ENCODE peak calls at places on chromosome 5, in four cellular contexts. One of them, this sample, is unnamed.
A peak's percentile ranks its signal among the peaks of the same experiment; 100 is the strongest.

GRCh38 chr5:160496334-160496733 is 74.7 kb downstream of the PTTG1 start:
- DNase-seq in endothelial cell: no peak
- DNase-seq in choroid plexus epithelial cell: no peak
- DNase-seq in left kidney: no peak
- DNase-seq in this sample: no peak

GRCh38 chr5:151523335-151523734 is 67.8 kb downstream of the FAT2 start:
- DNase-seq in endothelial cell: peak; percentile 56
- DNase-seq in choroid plexus epithelial cell: peak; percentile 71
- DNase-seq in left kidney: peak; percentile 21
- DNase-seq in this sample: peak; percentile 86

GRCh38 chr5:123037104-123037418 is 536 bp upstream of the PPIC start:
- DNase-seq in endothelial cell: no peak
- DNase-seq in choroid plexus epithelial cell: no peak
- DNase-seq in left kidney: no peak
- DNase-seq in this sample: no peak

GRCh38 chr5:57454896-57455295 is 27.7 kb downstream of the ACTBL2 start:
- DNase-seq in endothelial cell: no peak
- DNase-seq in choroid plexus epithelial cell: no peak
- DNase-seq in left kidney: peak; percentile 18
- DNase-seq in this sample: no peak

GRCh38 chr5:173016621-173017046 is 33.1 kb downstream of the ATP6V0E1 start:
- DNase-seq in endothelial cell: peak; percentile 7
- DNase-seq in choroid plexus epithelial cell: peak; percentile 75
- DNase-seq in left kidney: no peak
- DNase-seq in this sample: peak; percentile 49

GRCh38 chr5:180283026-180283615 is 8.8 kb downstream of the MAPK9 start:
- DNase-seq in endothelial cell: no peak
- DNase-seq in choroid plexus epithelial cell: peak; percentile 16
- DNase-seq in left kidney: peak; percentile 25
- DNase-seq in this sample: no peak

GRCh38 chr5:93192683-93193082 is 388.3 kb downstream of the NR2F1-AS1 start:
- DNase-seq in endothelial cell: no peak
- DNase-seq in choroid plexus epithelial cell: no peak
- DNase-seq in left kidney: no peak
- DNase-seq in this sample: peak; percentile 56

GRCh38 chr5:167853421-167853820 is 438.0 kb upstream of the WWC1 start:
- DNase-seq in endothelial cell: no peak
- DNase-seq in choroid plexus epithelial cell: peak; percentile 65
- DNase-seq in left kidney: no peak
- DNase-seq in this sample: no peak

GRCh38 chr5:169421677-169422076 is 120.7 kb upstream of the SLIT3 start:
- DNase-seq in endothelial cell: no peak
- DNase-seq in choroid plexus epithelial cell: peak; percentile 27
- DNase-seq in left kidney: no peak
- DNase-seq in this sample: no peak

GRCh38 chr5:68264024-68264956 is 48.7 kb downstream of the PIK3R1 start:
- DNase-seq in endothelial cell: no peak
- DNase-seq in choroid plexus epithelial cell: peak; percentile 83
- DNase-seq in left kidney: no peak
- DNase-seq in this sample: no peak

GRCh38 chr5:163489055-163489744 is 16.2 kb upstream of the MAT2B start:
- DNase-seq in endothelial cell: peak; percentile 24
- DNase-seq in choroid plexus epithelial cell: peak; percentile 48
- DNase-seq in left kidney: peak; percentile 66
- DNase-seq in this sample: peak; percentile 73

GRCh38 chr5:14250094-14250777 is 107.1 kb downstream of the TRIO start:
- DNase-seq in endothelial cell: no peak
- DNase-seq in choroid plexus epithelial cell: peak; percentile 74
- DNase-seq in left kidney: peak; percentile 96
- DNase-seq in this sample: no peak

GRCh38 chr5:38208782-38209378 is 49.5 kb upstream of the EGFLAM start:
- DNase-seq in endothelial cell: peak; percentile 35
- DNase-seq in choroid plexus epithelial cell: peak; percentile 77
- DNase-seq in left kidney: peak; percentile 80
- DNase-seq in this sample: peak; percentile 70

GRCh38 chr5:133906303-133906702 is 62.1 kb downstream of the C5orf15 start:
- DNase-seq in endothelial cell: no peak
- DNase-seq in choroid plexus epithelial cell: no peak
- DNase-seq in left kidney: no peak
- DNase-seq in this sample: no peak

GRCh38 chr5:93252165-93252564 is 328.9 kb downstream of the NR2F1-AS1 start:
- DNase-seq in endothelial cell: no peak
- DNase-seq in choroid plexus epithelial cell: peak; percentile 43
- DNase-seq in left kidney: no peak
- DNase-seq in this sample: no peak

GRCh38 chr5:39283231-39283818 is 64.0 kb upstream of the FYB1 start:
- DNase-seq in endothelial cell: peak; percentile 55
- DNase-seq in choroid plexus epithelial cell: peak; percentile 88
- DNase-seq in left kidney: peak; percentile 92
- DNase-seq in this sample: peak; percentile 67

GRCh38 chr5:168301593-168302388 is 10.3 kb downstream of the WWC1 start:
- DNase-seq in endothelial cell: no peak
- DNase-seq in choroid plexus epithelial cell: no peak
- DNase-seq in left kidney: no peak
- DNase-seq in this sample: no peak

GRCh38 chr5:81552844-81553569 is 159.1 kb upstream of the ACOT12 start:
- DNase-seq in endothelial cell: no peak
- DNase-seq in choroid plexus epithelial cell: no peak
- DNase-seq in left kidney: peak; percentile 7
- DNase-seq in this sample: no peak

GRCh38 chr5:141915881-141916336 is 7.8 kb upstream of the DELE1 start:
- DNase-seq in endothelial cell: no peak
- DNase-seq in choroid plexus epithelial cell: no peak
- DNase-seq in left kidney: peak; percentile 56
- DNase-seq in this sample: peak; percentile 83

GRCh38 chr5:176812269-176813259 is 2.2 kb downstream of the UNC5A start:
- DNase-seq in endothelial cell: peak; percentile 84
- DNase-seq in choroid plexus epithelial cell: peak; percentile 42
- DNase-seq in left kidney: peak; percentile 74
- DNase-seq in this sample: peak; percentile 81

GRCh38 chr5:80083115-80083890 is 48.2 kb downstream of the THBS4 start:
- DNase-seq in endothelial cell: peak; percentile 11
- DNase-seq in choroid plexus epithelial cell: peak; percentile 79
- DNase-seq in left kidney: peak; percentile 73
- DNase-seq in this sample: peak; percentile 60

GRCh38 chr5:64900618-64901017 is 131.9 kb downstream of the CWC27 start:
- DNase-seq in endothelial cell: no peak
- DNase-seq in choroid plexus epithelial cell: no peak
- DNase-seq in left kidney: no peak
- DNase-seq in this sample: no peak

GRCh38 chr5:154397652-154398406 is 48.0 kb upstream of the SAP30L start:
- DNase-seq in endothelial cell: no peak
- DNase-seq in choroid plexus epithelial cell: no peak
- DNase-seq in left kidney: peak; percentile 18
- DNase-seq in this sample: no peak

GRCh38 chr5:80959768-80960442 is at the start of gene RASGRF2:
- DNase-seq in endothelial cell: peak; percentile 56
- DNase-seq in choroid plexus epithelial cell: peak; percentile 36
- DNase-seq in left kidney: peak; percentile 78
- DNase-seq in this sample: peak; percentile 90

GRCh38 chr5:90792725-90793124 is 234.1 kb downstream of the ADGRV1 start:
- DNase-seq in endothelial cell: no peak
- DNase-seq in choroid plexus epithelial cell: no peak
- DNase-seq in left kidney: peak; percentile 6
- DNase-seq in this sample: no peak

GRCh38 chr5:18799482-18800128 is 1165.3 kb downstream of the TAF11L14 start:
- DNase-seq in endothelial cell: no peak
- DNase-seq in choroid plexus epithelial cell: no peak
- DNase-seq in left kidney: no peak
- DNase-seq in this sample: no peak

GRCh38 chr5:102919211-102919610 is 164.1 kb downstream of the PAM start:
- DNase-seq in endothelial cell: no peak
- DNase-seq in choroid plexus epithelial cell: no peak
- DNase-seq in left kidney: no peak
- DNase-seq in this sample: no peak

GRCh38 chr5:54148062-54148461 is 162.3 kb downstream of the ARL15 start:
- DNase-seq in endothelial cell: no peak
- DNase-seq in choroid plexus epithelial cell: peak; percentile 52
- DNase-seq in left kidney: peak; percentile 26
- DNase-seq in this sample: no peak

GRCh38 chr5:151451626-151452520 is 4.5 kb downstream of the SLC36A1 start:
- DNase-seq in endothelial cell: no peak
- DNase-seq in choroid plexus epithelial cell: peak; percentile 43
- DNase-seq in left kidney: peak; percentile 24
- DNase-seq in this sample: peak; percentile 60

GRCh38 chr5:101424530-101425175 is 521.6 kb upstream of the ST8SIA4 start:
- DNase-seq in endothelial cell: no peak
- DNase-seq in choroid plexus epithelial cell: peak; percentile 35
- DNase-seq in left kidney: no peak
- DNase-seq in this sample: no peak

GRCh38 chr5:167352801-167353200 is 938.6 kb upstream of the WWC1 start:
- DNase-seq in endothelial cell: no peak
- DNase-seq in choroid plexus epithelial cell: no peak
- DNase-seq in left kidney: peak; percentile 46
- DNase-seq in this sample: no peak

This sample was measured in islet precursor cell.